ENCODE peak calls at places on chromosomes 2 and 18, in five cellular contexts. G is Jurkat, Clone E6-1; R is K562; Y is A549; O is GM12865. H is an unnamed sample.

GRCh38 chr2:203567786-203568185 is 32.7 kb upstream of the RAPH1 start:
- DNase-seq in G (no peak), Y (no peak), O (no peak), R (no peak), H (no peak)

GRCh38 chr2:26652361-26653041 is 11.3 kb upstream of the CIB4 start:
- DNase-seq in R (peak; percentile 20), Y (no peak), G (no peak), O (no peak), H (no peak)

GRCh38 chr2:88250402-88250801 is 80.3 kb downstream of the THNSL2 start:
- DNase-seq in Y (no peak), O (no peak), R (peak; percentile 83), G (no peak), H (no peak)

GRCh38 chr2:28958689-28959088 is 22.4 kb upstream of the TOGARAM2 start:
- DNase-seq in O (peak; percentile 64), G (peak; percentile 44), R (peak; percentile 42), Y (peak; percentile 83), H (peak; percentile 65)

GRCh38 chr18:13604751-13605150 is 121.6 kb downstream of the FAM210A start:
- DNase-seq in G (no peak), R (no peak), Y (no peak), O (no peak), H (no peak)

GRCh38 chr2:160752475-160753330 is 259.1 kb upstream of the RBMS1 start:
- DNase-seq in R (no peak), G (no peak), O (no peak), Y (peak; percentile 48), H (no peak)

GRCh38 chr2:160376576-160376975 is 117.0 kb downstream of the RBMS1 start:
- DNase-seq in R (no peak), G (no peak), O (no peak), Y (no peak), H (no peak)

GRCh38 chr2:212929116-212929515 is 222.3 kb downstream of the IKZF2 start:
- DNase-seq in Y (no peak), R (no peak), G (no peak), O (no peak), H (no peak)

GRCh38 chr2:33126973-33127372 is 180.2 kb downstream of the LTBP1 start:
- DNase-seq in Y (no peak), G (no peak), R (no peak), O (no peak), H (no peak)

GRCh38 chr2:176490061-176490861 is 221.0 kb downstream of the MTX2 start:
- DNase-seq in G (no peak), O (no peak), R (peak; percentile 21), Y (no peak), H (no peak)

GRCh38 chr2:238874330-238875050 is 26.6 kb downstream of the TWIST2 start:
- DNase-seq in O (no peak), G (no peak), R (no peak), Y (no peak), H (no peak)

GRCh38 chr2:238872026-238872425 is 24.1 kb downstream of the TWIST2 start:
- DNase-seq in Y (no peak), G (no peak), O (no peak), R (no peak), H (no peak)

GRCh38 chr2:238873401-238873801 is 25.5 kb downstream of the TWIST2 start:
- DNase-seq in G (no peak), Y (no peak), O (no peak), R (no peak), H (no peak)

GRCh38 chr2:238873841-238874240 is 26.0 kb downstream of the TWIST2 start:
- DNase-seq in G (no peak), R (no peak), Y (no peak), O (no peak), H (no peak)

DNA sequence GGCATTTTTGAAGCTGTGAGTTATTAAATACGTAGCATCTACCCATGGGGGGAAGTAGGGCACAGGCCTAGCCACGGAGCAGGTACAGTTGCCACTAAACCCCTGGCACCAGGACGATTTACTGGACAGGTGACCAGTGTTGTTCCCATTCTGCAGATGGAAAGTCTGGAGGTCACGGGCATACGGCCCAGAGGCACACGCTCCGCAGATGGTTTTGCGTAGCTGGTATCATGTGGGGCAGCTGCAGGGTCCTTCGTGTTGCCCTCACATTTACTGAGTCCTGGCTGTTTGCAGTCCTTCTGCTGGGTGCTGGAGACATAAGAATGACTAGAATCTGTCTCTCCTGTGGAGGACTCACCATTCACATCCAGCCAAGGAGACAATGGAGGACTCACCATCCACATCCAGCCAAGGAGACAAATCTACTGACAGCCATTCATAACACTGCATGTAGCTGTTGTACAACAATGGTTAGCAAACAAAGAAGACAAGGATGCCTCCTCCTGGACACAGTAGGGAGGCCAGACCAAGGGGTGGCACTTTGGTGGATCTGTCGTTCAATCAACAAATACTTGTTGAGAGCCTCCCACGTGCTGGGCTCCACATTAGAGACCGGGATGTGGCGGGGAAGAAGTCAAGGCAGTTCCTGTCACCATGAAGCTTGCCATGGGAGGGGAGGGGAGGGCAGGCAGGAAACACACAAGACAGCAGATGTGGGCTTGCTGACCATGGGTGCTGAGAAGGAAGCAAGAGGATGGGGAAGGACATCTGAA is 24.9 kb downstream of the TWIST2 start:
- DNase-seq in R (no peak), G (no peak), Y (no peak), O (no peak), H (no peak)
- H3K4me3 ChIP-seq in R (no peak overlapping the region), G (no peak overlapping the region), Y (no peak overlapping the region), O (no peak overlapping the region), H (no peak overlapping the region)

GRCh38 chr18:35000457-35000856 is 40.8 kb upstream of the MAPRE2 start:
- DNase-seq in R (no peak), Y (no peak), G (no peak), O (no peak), H (no peak)
- H3K4me3 ChIP-seq in R (no peak overlapping the region), Y (no peak overlapping the region), G (no peak overlapping the region), O (no peak overlapping the region), H (no peak overlapping the region)

DNA sequence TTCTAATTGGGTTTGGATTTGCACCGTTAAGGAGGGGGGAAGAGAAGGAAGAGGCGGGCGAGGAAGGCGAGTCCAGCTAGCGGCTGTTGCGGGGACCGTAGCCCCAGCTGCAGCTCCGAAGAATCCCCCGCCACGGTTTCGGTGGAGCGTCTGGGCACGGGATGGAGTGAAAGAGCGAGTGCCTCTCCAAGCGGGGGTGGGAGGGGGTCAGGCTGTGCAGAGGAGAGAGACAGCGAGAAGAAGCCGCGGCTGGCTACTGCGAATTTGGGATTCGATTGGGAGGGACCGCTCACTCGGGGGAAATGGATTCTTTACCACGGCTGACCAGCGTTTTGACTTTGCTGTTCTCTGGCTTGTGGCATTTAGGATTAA is 248 bp downstream of the CNTNAP5 start:
- DNase-seq in G (no peak), O (no peak), Y (no peak), R (no peak), H (no peak)
- H3K4me3 ChIP-seq in G (no peak overlapping the region), O (no peak overlapping the region), Y (no peak overlapping the region), R (no peak overlapping the region), H (no peak overlapping the region)

DNA sequence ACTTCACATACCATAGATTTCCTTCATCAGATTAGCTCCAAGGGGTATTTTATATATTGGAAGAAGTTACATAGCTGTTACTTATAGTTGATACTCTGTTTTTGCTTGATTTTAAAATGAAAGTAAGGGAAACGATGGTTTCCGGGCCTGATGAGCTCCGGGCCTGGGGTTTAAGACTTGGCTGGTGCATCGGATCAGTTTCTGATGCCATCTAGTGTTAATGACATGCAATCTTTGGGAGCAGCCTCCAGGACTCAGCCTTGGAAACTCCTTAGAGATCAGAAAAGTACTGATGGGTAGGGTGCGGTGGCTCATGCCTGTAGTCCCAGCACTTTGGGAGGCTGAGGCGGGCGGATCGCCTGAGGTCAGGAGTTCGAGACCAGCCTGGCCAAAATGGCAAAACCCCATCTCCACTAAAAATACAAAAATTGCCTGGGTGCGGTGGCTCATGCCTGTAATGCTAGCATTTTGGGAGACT is 47.1 kb upstream of the CNOT11 start:
- DNase-seq in G (peak; percentile 65), O (peak; percentile 69), R (no peak), Y (peak; percentile 59), H (peak; percentile 8)
- H3K4me3 ChIP-seq in G (peak overlapping the region; percentile 22), O (peak overlapping the region; percentile 13), R (no peak overlapping the region), Y (peak overlapping the region; percentile 30), H (peak overlapping the region; percentile 68)

DNA sequence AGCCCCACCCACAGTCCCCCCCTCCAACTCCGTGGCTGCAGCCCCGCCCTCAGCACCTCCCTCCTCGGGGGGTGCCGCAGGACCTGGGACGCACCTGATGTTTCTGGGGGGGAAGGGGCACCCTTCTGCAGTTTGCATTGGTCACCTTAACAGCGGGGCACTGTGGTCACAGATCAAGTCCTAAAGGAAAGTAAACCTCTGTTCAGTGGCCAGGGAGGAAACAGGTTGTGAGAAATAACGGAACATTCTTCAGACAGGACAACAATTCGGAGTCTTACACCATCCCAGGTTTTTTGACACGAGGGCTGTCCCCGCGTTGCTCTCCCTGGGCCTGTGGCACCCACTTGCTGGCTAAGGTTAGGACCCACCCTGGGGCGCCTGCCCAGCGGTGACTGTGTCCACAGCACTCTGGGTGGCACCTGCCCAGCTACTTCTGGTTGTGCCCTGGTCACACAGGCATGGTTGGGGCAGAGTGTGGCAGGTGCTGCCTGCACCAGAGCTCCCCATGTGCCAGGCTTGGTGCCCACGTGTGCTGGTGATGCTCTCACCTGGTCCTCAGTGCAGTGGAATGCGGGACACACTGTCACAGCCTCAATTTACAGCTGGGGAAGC is 93.5 kb upstream of the OTOS start:
- DNase-seq in Y (no peak), G (no peak), R (no peak), O (no peak), H (no peak)
- H3K4me3 ChIP-seq in Y (peak overlapping the region; percentile 59), G (no peak overlapping the region), R (no peak overlapping the region), O (no peak overlapping the region), H (no peak overlapping the region)

GRCh38 chr18:79581406-79581805 is 98.2 kb upstream of the CTDP1 start:
- DNase-seq in Y (no peak), O (no peak), G (no peak), R (no peak), H (no peak)
- H3K4me3 ChIP-seq in Y (no peak overlapping the region), O (no peak overlapping the region), G (no peak overlapping the region), R (no peak overlapping the region), H (no peak overlapping the region)

GRCh38 chr2:143151111-143151752 is 22.0 kb downstream of the ARHGAP15 start:
- DNase-seq in R (no peak), G (no peak), Y (no peak), O (no peak), H (no peak)

GRCh38 chr2:143148757-143149156 is 19.5 kb downstream of the ARHGAP15 start:
- DNase-seq in G (no peak), R (no peak), O (peak; percentile 22), Y (no peak), H (no peak)

GRCh38 chr2:143152652-143153051 is 23.4 kb downstream of the ARHGAP15 start:
- DNase-seq in G (no peak), O (no peak), Y (no peak), R (no peak), H (no peak)

GRCh38 chr2:143152219-143152618 is 23.0 kb downstream of the ARHGAP15 start:
- DNase-seq in Y (no peak), R (no peak), G (no peak), O (no peak), H (no peak)

GRCh38 chr2:143150287-143150686 is 21.1 kb downstream of the ARHGAP15 start:
- DNase-seq in R (no peak), O (peak; percentile 52), Y (no peak), G (no peak), H (no peak)
- H3K4me3 ChIP-seq in R (no peak overlapping the region), O (no peak overlapping the region), Y (no peak overlapping the region), G (no peak overlapping the region), H (peak overlapping the region; percentile 64)

DNA sequence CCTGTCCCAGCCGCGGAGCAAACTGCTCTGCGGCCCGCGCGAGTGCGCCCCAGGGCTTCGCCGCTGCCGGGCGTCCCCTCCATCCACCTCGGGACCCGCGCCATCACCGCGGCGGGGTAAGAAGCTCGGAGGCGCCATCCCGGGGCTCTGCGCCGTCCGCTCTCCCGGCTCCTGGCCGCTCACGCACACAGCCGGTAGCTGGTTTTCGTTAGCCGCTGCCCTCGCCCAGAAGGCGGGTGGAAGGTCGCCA is 905 bp upstream of the GDF7 start:
- DNase-seq in O (no peak), R (no peak), Y (no peak), G (no peak), H (no peak)
- H3K4me3 ChIP-seq in O (peak overlapping the region; percentile 27), R (no peak overlapping the region), Y (peak overlapping the region; percentile 58), G (no peak overlapping the region), H (no peak overlapping the region)

H was measured in CD4-positive, CD25-positive, alpha-beta regulatory T cell.